ENCODE peak calls at places on chromosome X, in four cellular contexts. O is endothelial cell, Q is activated T-cell treated with anti-CD3 and anti-CD28 coated beads for 48 hours, K is GDM1. L is an unnamed sample.

GRCh38 chrX:78029663-78030062 is 60.2 kb upstream of the PGAM4 start:
- DNase-seq in O (peak; percentile 5), Q (no peak), K (no peak), L (peak; percentile 16)

GRCh38 chrX:34578237-34578636 is 78.8 kb downstream of the TMEM47 start:
- DNase-seq in O (no peak), Q (no peak), K (no peak), L (no peak)

GRCh38 chrX:107729558-107730297 is 45.9 kb downstream of the TSC22D3 start:
- DNase-seq in O (no peak), Q (no peak), K (no peak), L (no peak)

GRCh38 chrX:97238632-97239031 is 354.9 kb downstream of the RPA4 start:
- DNase-seq in O (no peak), Q (no peak), K (no peak), L (no peak)

GRCh38 chrX:70041993-70042392 is 7.7 kb downstream of the AWAT2 start:
- DNase-seq in O (no peak), Q (no peak), K (no peak), L (no peak)

GRCh38 chrX:20029728-20030127 is 38.9 kb upstream of the BCLAF3 start:
- DNase-seq in O (no peak), Q (no peak), K (peak; percentile 36), L (no peak)

GRCh38 chrX:349196-349595 is 30.6 kb upstream of the GTPBP6 start:
- DNase-seq in O (no peak), Q (no peak), K (no peak), L (no peak)

GRCh38 chrX:38060331-38060878 is 54.1 kb downstream of the SYTL5 start:
- DNase-seq in O (no peak), Q (no peak), K (no peak), L (no peak)

GRCh38 chrX:153519569-153520285 is 2.3 kb downstream of the ATP2B3 start:
- DNase-seq in O (no peak), Q (no peak), K (no peak), L (no peak)

GRCh38 chrX:150683536-150684146 is 9.6 kb upstream of the MTMR1 start:
- DNase-seq in O (peak; percentile 8), Q (no peak), K (peak; percentile 14), L (peak; percentile 17)

GRCh38 chrX:81261576-81261975 is 59.7 kb downstream of the SH3BGRL start:
- DNase-seq in O (no peak), Q (no peak), K (no peak), L (no peak)

L was measured in activated CD4-positive, alpha-beta memory T cell treated with anti-CD3 and anti-CD28 coated beads, Interleukin-2, amount 10 ng/mL, durations not matched to agents 7 days and 5 days.